ENCODE peak calls at places on chromosome 21, in four cellular contexts. One of them, this sample, is unnamed.
A peak's percentile ranks its signal among the peaks of the same experiment; 100 is the strongest.

GRCh38 chr21:37230632-37231246 is 36.4 kb downstream of the VPS26C start:
- DNase-seq in K562: no peak
- DNase-seq in HL-60: no peak
- DNase-seq in GM12878: no peak
- DNase-seq in this sample: no peak

GRCh38 chr21:44301093-44301492 is 1.2 kb downstream of the PFKL start:
- DNase-seq in GM12878: no peak
- DNase-seq in K562: no peak
- DNase-seq in HL-60: no peak
- DNase-seq in this sample: no peak

GRCh38 chr21:37525810-37526209 is 159.2 kb downstream of the DYRK1A start:
- DNase-seq in GM12878: no peak
- DNase-seq in HL-60: no peak
- DNase-seq in K562: no peak
- DNase-seq in this sample: no peak

GRCh38 chr21:37528150-37528937 is 161.8 kb downstream of the DYRK1A start:
- DNase-seq in HL-60: no peak
- DNase-seq in K562: peak; percentile 44
- DNase-seq in GM12878: no peak
- DNase-seq in this sample: no peak

GRCh38 chr21:45164838-45165237 is 90.5 kb downstream of the ADARB1 start:
- DNase-seq in HL-60: no peak
- DNase-seq in K562: no peak
- DNase-seq in GM12878: no peak
- DNase-seq in this sample: no peak

GRCh38 chr21:33206771-33207290 is 22.9 kb upstream of the IFNAR2 start:
- DNase-seq in K562: no peak
- DNase-seq in HL-60: peak; percentile 71
- DNase-seq in GM12878: no peak
- DNase-seq in this sample: no peak

GRCh38 chr21:33069994-33070811 is at the start of gene OLIG1:
- DNase-seq in HL-60: peak; percentile 82
- DNase-seq in GM12878: no peak
- DNase-seq in K562: no peak
- DNase-seq in this sample: peak; percentile 44

GRCh38 chr21:38804617-38805281 is 980 bp upstream of the ETS2 start:
- DNase-seq in HL-60: no peak
- DNase-seq in GM12878: no peak
- DNase-seq in K562: peak; percentile 77
- DNase-seq in this sample: no peak

GRCh38 chr21:45281411-45282282 is 6.0 kb downstream of the POFUT2 start:
- DNase-seq in HL-60: no peak
- DNase-seq in K562: no peak
- DNase-seq in GM12878: no peak
- DNase-seq in this sample: no peak

GRCh38 chr21:44618909-44619308 is 7.0 kb downstream of the KRTAP10-8 start:
- DNase-seq in HL-60: no peak
- DNase-seq in K562: no peak
- DNase-seq in GM12878: no peak
- DNase-seq in this sample: no peak

GRCh38 chr21:15695241-15695640 is 34.5 kb upstream of the USP25 start:
- DNase-seq in HL-60: no peak
- DNase-seq in GM12878: no peak
- DNase-seq in K562: no peak
- DNase-seq in this sample: no peak

GRCh38 chr21:44778983-44779382 is 22.6 kb downstream of the UBE2G2 start:
- DNase-seq in HL-60: no peak
- DNase-seq in GM12878: no peak
- DNase-seq in K562: no peak
- DNase-seq in this sample: no peak

GRCh38 chr21:44699502-44700001 is 2.6 kb downstream of the KRTAP10-12 start:
- DNase-seq in K562: no peak
- DNase-seq in HL-60: no peak
- DNase-seq in GM12878: no peak
- DNase-seq in this sample: no peak

GRCh38 chr21:26070121-26070520 is 100.4 kb downstream of the APP start:
- DNase-seq in GM12878: no peak
- DNase-seq in HL-60: no peak
- DNase-seq in K562: no peak
- DNase-seq in this sample: no peak

GRCh38 chr21:41760411-41760810 is 6.4 kb downstream of the RIPK4 start:
- DNase-seq in K562: no peak
- DNase-seq in GM12878: no peak
- DNase-seq in HL-60: no peak
- DNase-seq in this sample: no peak

GRCh38 chr21:23921670-23922418 is 1685.4 kb downstream of the MRPL39 start:
- DNase-seq in K562: peak; percentile 42
- DNase-seq in HL-60: no peak
- DNase-seq in GM12878: no peak
- DNase-seq in this sample: no peak

GRCh38 chr21:28444131-28444530 is 548.5 kb downstream of the LTN1 start:
- DNase-seq in GM12878: no peak
- DNase-seq in HL-60: no peak
- DNase-seq in K562: no peak
- DNase-seq in this sample: no peak

GRCh38 chr21:44286716-44287632 is 1.3 kb downstream of the AIRE start:
- DNase-seq in GM12878: no peak
- DNase-seq in K562: no peak
- DNase-seq in HL-60: no peak
- DNase-seq in this sample: no peak

GRCh38 chr21:39087976-39088370 is 95.3 kb downstream of the PSMG1 start:
- DNase-seq in HL-60: no peak
- DNase-seq in GM12878: no peak
- DNase-seq in K562: no peak
- DNase-seq in this sample: no peak

GRCh38 chr21:41245509-41246135 is 71.0 kb upstream of the FAM3B start:
- DNase-seq in K562: no peak
- DNase-seq in HL-60: no peak
- DNase-seq in GM12878: no peak
- DNase-seq in this sample: no peak

GRCh38 chr21:17660862-17661261 is 48.2 kb upstream of the BTG3 start:
- DNase-seq in GM12878: no peak
- DNase-seq in K562: no peak
- DNase-seq in HL-60: no peak
- DNase-seq in this sample: no peak

GRCh38 chr21:44711327-44712202 is at the start of gene TSPEAR:
- DNase-seq in GM12878: no peak
- DNase-seq in K562: no peak
- DNase-seq in HL-60: no peak
- DNase-seq in this sample: no peak

GRCh38 chr21:21806711-21807597 is 808.7 kb downstream of the NCAM2 start:
- DNase-seq in GM12878: no peak
- DNase-seq in HL-60: no peak
- DNase-seq in K562: no peak
- DNase-seq in this sample: no peak

GRCh38 chr21:30979054-30979453 is 59.2 kb downstream of the KRTAP19-8 start:
- DNase-seq in K562: no peak
- DNase-seq in GM12878: no peak
- DNase-seq in HL-60: no peak
- DNase-seq in this sample: peak; percentile 2

GRCh38 chr21:26280715-26281310 is 110.2 kb upstream of the APP start:
- DNase-seq in K562: no peak
- DNase-seq in GM12878: no peak
- DNase-seq in HL-60: no peak
- DNase-seq in this sample: no peak

GRCh38 chr21:15943009-15943666 is 213.4 kb downstream of the USP25 start:
- DNase-seq in HL-60: no peak
- DNase-seq in GM12878: no peak
- DNase-seq in K562: no peak
- DNase-seq in this sample: no peak

GRCh38 chr21:41612674-41613250 is 104.8 kb upstream of the TMPRSS2 start:
- DNase-seq in GM12878: no peak
- DNase-seq in K562: peak; percentile 76
- DNase-seq in HL-60: no peak
- DNase-seq in this sample: no peak

GRCh38 chr21:34614443-34614692 is 545 bp downstream of the RCAN1 start:
- DNase-seq in K562: peak; percentile 72
- DNase-seq in HL-60: no peak
- DNase-seq in GM12878: no peak
- DNase-seq in this sample: no peak

GRCh38 chr21:34612056-34612455 is 2.9 kb downstream of the RCAN1 start:
- DNase-seq in K562: no peak
- DNase-seq in HL-60: no peak
- DNase-seq in GM12878: no peak
- DNase-seq in this sample: no peak

GRCh38 chr21:34613679-34614442 is 1.1 kb downstream of the RCAN1 start:
- DNase-seq in GM12878: no peak
- DNase-seq in HL-60: no peak
- DNase-seq in K562: peak; percentile 36
- DNase-seq in this sample: no peak

GRCh38 chr21:34611528-34611927 is 3.4 kb downstream of the RCAN1 start:
- DNase-seq in GM12878: no peak
- DNase-seq in K562: no peak
- DNase-seq in HL-60: no peak
- DNase-seq in this sample: no peak

GRCh38 chr21:34612557-34612956 is 2.4 kb downstream of the RCAN1 start:
- DNase-seq in K562: no peak
- DNase-seq in GM12878: no peak
- DNase-seq in HL-60: no peak
- DNase-seq in this sample: no peak
- TF ChIP-seq SPI1 in K562: no peak
- TF ChIP-seq SPI1 in GM12878: no peak
- TF ChIP-seq SPI1 in HL-60: no peak
- TF ChIP-seq SPI1 in this sample: no peak

GRCh38 chr21:42779431-42779861 is 99.9 kb downstream of the WDR4 start:
- DNase-seq in K562: no peak
- DNase-seq in HL-60: no peak
- DNase-seq in GM12878: no peak
- DNase-seq in this sample: no peak

GRCh38 chr21:42782723-42783247 is 96.6 kb downstream of the WDR4 start:
- DNase-seq in GM12878: no peak
- DNase-seq in HL-60: no peak
- DNase-seq in K562: no peak
- DNase-seq in this sample: no peak

GRCh38 chr21:42781981-42782722 is 97.2 kb downstream of the WDR4 start:
- DNase-seq in K562: no peak
- DNase-seq in GM12878: no peak
- DNase-seq in HL-60: no peak
- DNase-seq in this sample: no peak

GRCh38 chr21:42784276-42784675 is 95.1 kb downstream of the WDR4 start:
- DNase-seq in HL-60: no peak
- DNase-seq in GM12878: no peak
- DNase-seq in K562: no peak
- DNase-seq in this sample: no peak

DNA sequence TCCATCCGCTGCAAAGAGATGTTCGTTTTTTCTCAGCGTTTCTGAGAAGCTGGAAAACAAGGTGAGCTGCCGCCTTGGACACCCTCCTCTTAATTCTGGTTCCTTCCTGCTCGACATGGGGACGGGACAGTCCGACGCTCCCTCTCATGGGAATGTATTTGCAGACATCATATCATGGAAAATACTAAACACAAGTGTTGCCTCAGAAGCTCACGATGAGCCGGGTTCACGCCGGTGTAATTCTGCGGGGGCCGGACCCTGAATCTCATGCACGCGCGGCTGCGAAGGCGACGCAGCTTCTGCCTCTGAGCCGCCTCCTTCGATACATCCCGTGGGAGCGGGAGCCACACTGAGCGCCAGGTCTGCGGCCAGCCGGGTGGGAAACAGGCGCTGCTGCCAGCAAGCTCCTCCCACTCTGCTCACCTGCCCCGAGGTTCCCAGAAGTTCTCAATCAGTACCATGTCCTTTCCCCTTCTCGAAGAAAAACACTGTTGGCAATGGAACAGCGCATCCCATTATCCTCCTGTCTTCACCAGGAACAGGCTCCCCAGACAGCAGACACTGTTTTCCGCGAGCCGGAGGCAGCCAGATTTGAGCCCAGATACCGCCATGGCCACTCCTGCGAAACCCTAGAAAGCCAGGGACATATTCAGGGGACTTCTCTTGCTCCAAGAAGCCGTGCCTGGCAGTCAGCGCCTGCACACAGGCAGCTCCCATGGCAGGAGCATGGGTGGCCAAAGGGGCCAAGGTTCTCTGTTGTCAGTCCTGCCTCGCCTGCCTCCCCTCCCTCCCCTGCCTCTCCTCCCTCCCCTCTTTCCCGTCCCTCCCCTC is 98.0 kb downstream of the WDR4 start:
- DNase-seq in GM12878: no peak
- DNase-seq in HL-60: no peak
- DNase-seq in K562: no peak
- DNase-seq in this sample: no peak
- TF ChIP-seq POLR2AphosphoS5 in GM12878: no peak
- TF ChIP-seq POLR2AphosphoS5 in HL-60: no peak
- TF ChIP-seq POLR2AphosphoS5 in K562: no peak
- TF ChIP-seq POLR2AphosphoS5 in this sample: no peak

GRCh38 chr21:35565204-35565611 is 495.1 kb downstream of the SETD4 start:
- DNase-seq in HL-60: no peak
- DNase-seq in K562: no peak
- DNase-seq in GM12878: no peak
- DNase-seq in this sample: no peak
- TF ChIP-seq SPI1 in HL-60: no peak
- TF ChIP-seq SPI1 in K562: no peak
- TF ChIP-seq SPI1 in GM12878: no peak
- TF ChIP-seq SPI1 in this sample: no peak

GRCh38 chr21:14545906-14546480 is at the start of gene SAMSN1:
- DNase-seq in HL-60: no peak
- DNase-seq in K562: peak; percentile 52
- DNase-seq in GM12878: peak; percentile 78
- DNase-seq in this sample: no peak
- TF ChIP-seq POLR2AphosphoS5 in HL-60: peak; percentile 58
- TF ChIP-seq POLR2AphosphoS5 in K562: peak; percentile 93
- TF ChIP-seq POLR2AphosphoS5 in GM12878: peak; percentile 96
- TF ChIP-seq POLR2AphosphoS5 in this sample: peak; percentile 96

DNA sequence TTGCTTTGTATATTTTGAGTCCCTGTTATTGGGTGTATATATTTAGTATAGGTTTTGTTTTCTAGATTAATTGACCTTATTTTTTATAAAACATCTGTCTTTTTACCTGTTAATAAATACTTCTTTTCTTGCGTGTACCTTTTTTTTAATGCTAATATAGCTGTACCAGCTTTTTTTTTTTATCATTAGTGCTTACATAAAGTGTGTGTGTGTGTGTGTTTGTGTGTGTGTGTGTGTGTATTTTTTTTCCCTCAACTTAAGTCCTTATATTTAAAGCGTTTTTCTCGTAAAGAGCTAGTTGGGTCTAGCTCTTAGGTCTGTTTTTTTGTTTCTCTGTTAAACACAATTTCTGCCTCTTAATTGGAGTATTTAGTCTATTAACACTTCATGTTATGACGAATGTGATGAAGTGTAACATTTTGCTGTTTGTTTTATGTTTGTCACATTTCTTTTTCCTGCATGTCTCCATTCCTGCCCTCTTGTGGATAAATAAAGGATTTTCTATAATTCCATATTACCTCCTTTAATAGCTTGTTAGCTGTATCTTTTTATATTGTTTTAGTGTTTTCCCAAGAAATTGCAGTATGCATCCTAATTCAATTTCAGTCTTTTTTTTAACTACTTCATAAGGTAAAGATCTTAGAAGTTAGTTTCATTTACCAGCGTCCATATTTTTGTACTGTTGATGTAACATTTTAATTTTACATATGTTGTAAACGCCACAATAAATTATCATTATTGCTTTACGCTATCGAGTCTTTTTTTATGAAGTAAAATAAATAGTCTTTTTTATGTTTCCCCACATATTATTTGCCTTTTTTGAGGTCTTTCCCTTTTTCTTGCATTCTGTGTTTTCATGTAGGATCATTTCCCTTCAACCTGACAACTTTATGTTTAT is 4.3 kb downstream of the PRMT2 start:
- DNase-seq in HL-60: no peak
- DNase-seq in GM12878: no peak
- DNase-seq in K562: no peak
- DNase-seq in this sample: no peak
- TF ChIP-seq SPI1 in HL-60: no peak
- TF ChIP-seq SPI1 in GM12878: no peak
- TF ChIP-seq SPI1 in K562: no peak
- TF ChIP-seq SPI1 in this sample: no peak

This sample was measured in GM12891.